ENCODE peak calls at places on chromosomes 16 and 17, in six cellular contexts. N is brain microvascular endothelial cell, A is glutamatergic neuron, V is neuronal stem cell, E is left cardiac atrium, U is SW 1271. G is an unnamed sample.

GRCh38 chr17:48030531-48030930 is 7.1 kb downstream of the COPZ2 start:
- DNase-seq in N (no peak), A (no peak), V (no peak), E (peak; percentile 46), U (no peak), G (no peak)

GRCh38 chr17:79902146-79902791 is 63.0 kb upstream of the CBX4 start:
- DNase-seq in N (no peak), A (no peak), V (no peak), E (no peak), U (no peak), G (no peak)

GRCh38 chr17:81365148-81365600 is 30.1 kb upstream of the BAHCC1 start:
- DNase-seq in N (peak; percentile 81), A (no peak), V (no peak), E (peak; percentile 75), U (no peak), G (no peak)

GRCh38 chr17:76268991-76269981 is 4.1 kb downstream of the UBALD2 start:
- DNase-seq in N (no peak), A (peak; percentile 44), V (no peak), E (no peak), U (no peak), G (peak; percentile 14)

GRCh38 chr17:63998050-63998720 is at the start of gene PRR29:
- DNase-seq in N (peak; percentile 41), A (peak; percentile 88), V (peak; percentile 79), E (peak; percentile 84), U (peak; percentile 21), G (peak; percentile 53)

GRCh38 chr16:68800257-68800875 is 43.0 kb upstream of the TANGO6 start:
- DNase-seq in N (peak; percentile 92), A (peak; percentile 65), V (peak; percentile 68), E (peak; percentile 31), U (peak; percentile 51), G (peak; percentile 81)

GRCh38 chr17:27633312-27634025 is 2.5 kb downstream of the LGALS9 start:
- DNase-seq in N (no peak), A (no peak), V (no peak), E (no peak), U (no peak), G (no peak)

GRCh38 chr16:78503501-78504110 is 404.2 kb downstream of the WWOX start:
- DNase-seq in N (peak; percentile 65), A (peak; percentile 34), V (peak; percentile 64), E (no peak), U (peak; percentile 37), G (peak; percentile 24)

GRCh38 chr17:79459003-79459655 is 151.7 kb downstream of the RBFOX3 start:
- DNase-seq in N (no peak), A (no peak), V (no peak), E (no peak), U (no peak), G (no peak)

G was measured in Kasumi-1.